ENCODE peak calls at places on chromosomes 7 and 10, in six cellular contexts. M is H9, H is neural progenitor cell, P is osteocyte, C is ascending aorta, E is WTC11. B is an unnamed sample.

GRCh38 chr10:102678842-102679289 is 34.6 kb downstream of the TRIM8 start:
- DNase-seq in M (peak), H (peak), P (peak), C (no peak), E (peak), B (peak)

GRCh38 chr7:99543081-99543671 is 8.7 kb downstream of the FAM200A start:
- DNase-seq in M (no peak), H (no peak), P (no peak), C (no peak), E (no peak), B (no peak)

GRCh38 chr10:88505265-88505664 is 77.9 kb downstream of the RNLS start:
- DNase-seq in M (no peak), H (no peak), P (no peak), C (no peak), E (no peak), B (no peak)

GRCh38 chr7:1558841-1559625 is 3.0 kb upstream of the TMEM184A start:
- DNase-seq in M (no peak), H (no peak), P (no peak), C (no peak), E (no peak), B (peak)

GRCh38 chr10:29969255-29970011 is 90.0 kb downstream of the JCAD start:
- DNase-seq in M (no peak), H (no peak), P (no peak), C (peak), E (no peak), B (no peak)

GRCh38 chr7:150326657-150327268 is 3.4 kb upstream of the ACTR3C start:
- DNase-seq in M (no peak), H (no peak), P (no peak), C (no peak), E (no peak), B (no peak)

GRCh38 chr10:3740157-3740871 is 44.7 kb downstream of the KLF6 start:
- DNase-seq in M (no peak), H (no peak), P (no peak), C (peak), E (no peak), B (no peak)

GRCh38 chr10:46787321-46787615 is 124.0 kb upstream of the PTPN20 start:
- DNase-seq in M (no peak), H (no peak), P (no peak), C (no peak), E (no peak), B (no peak)

GRCh38 chr7:111107576-111107975 is 16.6 kb downstream of the LRRN3 start:
- DNase-seq in M (no peak), H (no peak), P (no peak), C (no peak), E (no peak), B (no peak)

GRCh38 chr7:116524609-116525297 is at the start of gene CAV1:
- DNase-seq in M (peak), H (peak), P (peak), C (peak), E (peak), B (peak)

GRCh38 chr10:110717830-110718595 is 73.9 kb downstream of the RBM20 start:
- DNase-seq in M (no peak), H (no peak), P (no peak), C (peak), E (no peak), B (peak)

GRCh38 chr7:136275794-136276193 is 298.6 kb upstream of the MTPN start:
- DNase-seq in M (no peak), H (peak), P (no peak), C (no peak), E (no peak), B (no peak)

GRCh38 chr7:136677456-136678365 is 190.7 kb upstream of the CHRM2 start:
- DNase-seq in M (no peak), H (no peak), P (no peak), C (no peak), E (no peak), B (no peak)

GRCh38 chr7:1611708-1612241 is 41.9 kb upstream of the PSMG3 start:
- DNase-seq in M (no peak), H (no peak), P (peak), C (no peak), E (peak), B (no peak)

GRCh38 chr10:26215923-26216576 is 524 bp upstream of the GAD2 start:
- DNase-seq in M (peak), H (peak), P (no peak), C (no peak), E (peak), B (peak)

GRCh38 chr10:121661451-121661851 is 63.2 kb upstream of the FGFR2 start:
- DNase-seq in M (no peak), H (no peak), P (no peak), C (no peak), E (no peak), B (peak)

GRCh38 chr7:100603697-100604077 is 1.5 kb downstream of the PCOLCE start:
- DNase-seq in M (no peak), H (peak), P (no peak), C (no peak), E (no peak), B (no peak)

GRCh38 chr7:101932053-101932452 is 114.6 kb downstream of the CUX1 start:
- DNase-seq in M (no peak), H (no peak), P (no peak), C (no peak), E (no peak), B (no peak)

GRCh38 chr10:49139000-49139865 is 5.4 kb upstream of the FAM170B start:
- DNase-seq in M (no peak), H (no peak), P (peak), C (no peak), E (no peak), B (no peak)

GRCh38 chr10:102710604-102711003 is 3.6 kb downstream of the ARL3 start:
- DNase-seq in M (no peak), H (no peak), P (peak), C (no peak), E (no peak), B (no peak)

GRCh38 chr10:34437897-34438296 is 377.2 kb downstream of the PARD3 start:
- DNase-seq in M (no peak), H (no peak), P (no peak), C (no peak), E (no peak), B (no peak)

GRCh38 chr7:15041226-15041625 is 138.7 kb upstream of the DGKB start:
- DNase-seq in M (no peak), H (no peak), P (no peak), C (no peak), E (no peak), B (no peak)

GRCh38 chr10:132575320-132576201 is 38.0 kb downstream of the INPP5A start:
- DNase-seq in M (no peak), H (no peak), P (no peak), C (peak), E (no peak), B (no peak)

GRCh38 chr7:132991615-132992587 is 90.0 kb downstream of the CHCHD3 start:
- DNase-seq in M (no peak), H (peak), P (no peak), C (no peak), E (no peak), B (no peak)

GRCh38 chr10:73841526-73842285 is 30.3 kb upstream of the NDST2 start:
- DNase-seq in M (no peak), H (no peak), P (no peak), C (no peak), E (no peak), B (no peak)

GRCh38 chr7:70856889-70857511 is 274.9 kb upstream of the GALNT17 start:
- DNase-seq in M (peak), H (peak), P (peak), C (peak), E (peak), B (peak)

GRCh38 chr10:12958546-12959110 is 42.9 kb downstream of the CCDC3 start:
- DNase-seq in M (no peak), H (no peak), P (peak), C (no peak), E (no peak), B (no peak)

GRCh38 chr10:79137404-79137803 is 68.6 kb downstream of the ZMIZ1 start:
- DNase-seq in M (no peak), H (no peak), P (no peak), C (no peak), E (no peak), B (no peak)

GRCh38 chr10:119446441-119447277 is 95.9 kb downstream of the RGS10 start:
- DNase-seq in M (no peak), H (no peak), P (no peak), C (peak), E (no peak), B (peak)

GRCh38 chr7:77806425-77806824 is 7.9 kb downstream of the PHTF2 start:
- DNase-seq in M (no peak), H (no peak), P (no peak), C (no peak), E (no peak), B (no peak)

GRCh38 chr7:138295049-138295637 is 164.9 kb upstream of the TRIM24 start:
- DNase-seq in M (no peak), H (no peak), P (no peak), C (no peak), E (no peak), B (no peak)

GRCh38 chr10:131788386-131788785 is 112.4 kb upstream of the PPP2R2D start:
- DNase-seq in M (peak), H (no peak), P (peak), C (peak), E (peak), B (no peak)

GRCh38 chr10:44956176-44956575 is 3.4 kb upstream of the RASSF4 start:
- DNase-seq in M (peak), H (no peak), P (no peak), C (peak), E (no peak), B (no peak)

GRCh38 chr7:76108540-76109233 is 60.8 kb downstream of the MDH2 start:
- DNase-seq in M (no peak), H (no peak), P (peak), C (no peak), E (no peak), B (peak)

GRCh38 chr7:159107052-159107892 is 37.4 kb downstream of the VIPR2 start:
- DNase-seq in M (no peak), H (no peak), P (no peak), C (no peak), E (no peak), B (peak)

GRCh38 chr10:89165923-89166322 is 41.2 kb downstream of the CH25H start:
- DNase-seq in M (no peak), H (no peak), P (no peak), C (no peak), E (no peak), B (no peak)

GRCh38 chr7:17022915-17023314 is 141.1 kb upstream of the AGR3 start:
- DNase-seq in M (no peak), H (no peak), P (no peak), C (no peak), E (no peak), B (no peak)

GRCh38 chr10:118332948-118333710 is 9.0 kb downstream of the FAM204A start:
- DNase-seq in M (no peak), H (no peak), P (no peak), C (no peak), E (no peak), B (no peak)

GRCh38 chr10:91467114-91467513 is 57.0 kb downstream of the HECTD2 start:
- DNase-seq in M (no peak), H (no peak), P (no peak), C (no peak), E (no peak), B (peak)

GRCh38 chr10:91462423-91462822 is 52.3 kb downstream of the HECTD2 start:
- DNase-seq in M (no peak), H (no peak), P (no peak), C (no peak), E (no peak), B (no peak)

GRCh38 chr10:91465261-91465660 is 55.1 kb downstream of the HECTD2 start:
- DNase-seq in M (no peak), H (no peak), P (no peak), C (no peak), E (no peak), B (no peak)

GRCh38 chr10:91464500-91464899 is 54.4 kb downstream of the HECTD2 start:
- DNase-seq in M (no peak), H (no peak), P (no peak), C (no peak), E (no peak), B (no peak)
- TF ChIP-seq CTCF in M (no peak), H (no peak), P (no peak), C (no peak), E (no peak), B (no peak)

GRCh38 chr7:79646278-79646677 is 192.8 kb upstream of the MAGI2 start:
- DNase-seq in M (no peak), H (no peak), P (no peak), C (no peak), E (no peak), B (no peak)
- TF ChIP-seq CTCF in M (no peak), H (no peak), P (no peak), C (no peak), E (no peak), B (no peak)

GRCh38 chr7:118907911-118908527 is 683.5 kb downstream of the ANKRD7 start:
- DNase-seq in M (no peak), H (no peak), P (no peak), C (no peak), E (no peak), B (no peak)
- TF ChIP-seq CTCF in M (no peak), H (no peak), P (no peak), C (no peak), E (no peak), B (no peak)

GRCh38 chr7:115043605-115044004 is 121.7 kb downstream of the MDFIC start:
- DNase-seq in M (no peak), H (no peak), P (no peak), C (no peak), E (no peak), B (no peak)
- TF ChIP-seq CTCF in M (no peak), H (no peak), P (no peak), C (no peak), E (no peak), B (no peak)

GRCh38 chr7:108660465-108660864 is 90.8 kb downstream of the DNAJB9 start:
- DNase-seq in M (no peak), H (peak), P (no peak), C (no peak), E (no peak), B (no peak)
- TF ChIP-seq CTCF in M (peak), H (peak), P (peak), C (no peak), E (no peak), B (peak)

DNA sequence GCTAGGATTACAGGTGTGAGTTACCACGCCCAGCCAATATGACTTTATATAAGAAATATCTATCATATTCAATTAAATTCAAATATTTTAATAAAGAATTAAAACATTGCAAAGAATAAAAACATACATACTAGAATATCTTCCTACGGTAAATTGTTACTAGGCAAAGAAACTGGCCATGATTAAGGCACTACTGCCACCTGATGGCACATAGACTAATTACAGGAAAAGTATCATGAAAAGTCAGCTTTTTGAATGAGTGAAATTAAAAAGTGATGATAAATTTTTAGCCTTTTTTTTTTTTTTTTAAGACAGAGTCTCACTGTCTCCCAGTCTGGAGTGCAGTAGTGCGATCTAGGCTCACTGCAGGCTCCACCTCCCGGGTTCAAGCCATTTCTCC is 30.9 kb downstream of the MRPS33 start:
- DNase-seq in M (no peak), H (peak), P (no peak), C (no peak), E (no peak), B (no peak)
- TF ChIP-seq CTCF in M (peak), H (peak), P (peak), C (no peak), E (peak), B (peak)

DNA sequence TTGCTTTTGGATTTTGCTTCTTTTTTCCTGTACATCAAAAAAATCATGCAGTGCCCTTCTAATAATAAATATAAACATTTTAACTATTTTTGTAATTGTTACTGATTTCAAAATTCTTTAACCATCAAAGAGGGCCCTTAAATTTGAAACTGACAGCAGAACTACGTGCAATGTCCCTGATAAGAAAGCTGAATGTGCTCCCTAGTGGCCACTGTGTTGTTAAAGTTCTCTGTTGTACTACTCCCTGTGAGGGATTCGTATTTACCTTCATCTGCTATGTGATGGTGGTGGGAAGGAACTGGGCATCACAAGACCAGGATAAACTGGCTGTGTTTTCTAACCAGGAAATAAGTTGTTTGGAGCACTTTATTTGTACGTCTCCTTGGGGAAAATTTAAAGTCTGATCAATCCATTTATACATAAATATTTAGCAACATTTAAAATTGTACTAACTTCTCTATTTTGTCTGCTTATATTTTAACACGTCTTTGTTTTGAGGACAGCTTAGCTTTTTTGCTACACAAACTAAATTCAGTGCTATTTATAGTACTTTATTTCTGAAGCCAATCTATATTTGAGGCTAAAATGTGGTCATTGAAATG is 322.4 kb downstream of the HGF start:
- DNase-seq in M (no peak), H (peak), P (no peak), C (no peak), E (no peak), B (no peak)
- TF ChIP-seq CTCF in M (peak), H (peak), P (peak), C (no peak), E (peak), B (peak)

DNA sequence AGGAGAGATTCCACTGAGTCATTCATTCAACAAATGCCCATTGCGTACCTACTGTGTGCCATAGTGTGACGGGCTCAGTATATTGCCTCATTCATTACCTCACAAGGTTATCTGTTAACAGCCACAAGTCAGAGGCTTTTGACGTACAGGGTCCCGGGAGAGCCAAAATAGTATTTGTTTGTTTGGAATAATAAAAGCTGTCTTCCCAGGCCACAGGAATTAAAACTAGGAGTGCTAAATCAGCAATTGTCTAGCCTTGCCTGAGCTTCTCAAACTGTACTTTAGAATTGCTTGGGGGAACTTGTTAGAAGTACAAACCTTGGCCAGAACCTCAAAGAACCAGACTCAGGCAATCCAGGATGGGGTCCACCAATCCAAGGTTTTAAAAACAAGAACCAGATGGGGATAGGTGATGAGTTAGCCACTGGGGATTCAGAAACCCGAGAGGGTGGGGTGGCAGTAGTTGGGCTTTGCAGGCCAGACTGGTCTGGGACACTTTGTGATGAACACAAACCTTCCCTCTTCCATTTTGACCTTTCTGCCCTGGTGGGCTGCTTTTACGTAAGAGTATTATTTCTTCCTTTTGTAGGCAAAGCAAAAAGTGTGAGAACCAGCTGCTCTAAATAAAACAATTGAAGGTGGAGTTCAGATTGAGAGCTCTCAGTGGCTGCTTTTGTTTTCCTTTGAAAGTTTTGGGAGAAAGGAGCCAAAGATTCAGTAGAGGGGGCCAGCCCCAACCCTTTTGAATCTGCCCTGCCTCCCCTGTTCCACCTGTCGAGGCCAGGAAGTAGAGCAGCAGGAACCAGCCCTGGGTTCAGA is 113.0 kb upstream of the ANLN start:
- DNase-seq in M (no peak), H (no peak), P (peak), C (no peak), E (no peak), B (no peak)
- TF ChIP-seq CTCF in M (no peak), H (no peak), P (no peak), C (no peak), E (no peak), B (no peak)

DNA sequence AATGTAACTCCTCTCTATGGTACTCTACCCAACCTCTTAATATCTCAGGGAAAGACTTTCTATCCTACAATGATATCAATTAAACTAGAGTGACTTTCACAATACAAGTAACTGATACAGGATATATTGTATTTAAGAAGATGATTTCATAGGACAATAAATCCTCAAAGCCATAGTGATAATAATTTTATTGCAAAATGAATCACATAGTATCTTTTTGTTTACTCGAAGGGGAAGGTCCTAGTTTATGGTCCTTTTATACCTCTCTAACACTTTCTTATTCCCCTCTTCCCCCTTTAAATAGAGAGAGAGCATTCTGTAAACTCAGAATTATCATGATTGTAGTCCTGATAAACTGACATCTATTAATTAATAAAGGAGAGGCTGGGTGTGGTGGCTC is 56.4 kb downstream of the TMEM106B start:
- DNase-seq in M (no peak), H (no peak), P (no peak), C (no peak), E (no peak), B (no peak)
- TF ChIP-seq CTCF in M (no peak), H (no peak), P (no peak), C (no peak), E (no peak), B (no peak)

GRCh38 chr10:14555806-14556205 is 218.9 kb downstream of the FAM107B start:
- DNase-seq in M (peak), H (peak), P (no peak), C (no peak), E (no peak), B (no peak)

GRCh38 chr10:14554843-14555205 is 219.9 kb downstream of the FAM107B start:
- DNase-seq in M (no peak), H (no peak), P (no peak), C (no peak), E (no peak), B (no peak)

GRCh38 chr10:14557573-14557972 is 217.1 kb downstream of the FAM107B start:
- DNase-seq in M (no peak), H (no peak), P (no peak), C (no peak), E (no peak), B (no peak)

GRCh38 chr10:14558025-14558424 is 216.7 kb downstream of the FAM107B start:
- DNase-seq in M (no peak), H (no peak), P (no peak), C (no peak), E (no peak), B (no peak)

GRCh38 chr10:14556285-14556956 is 218.3 kb downstream of the FAM107B start:
- DNase-seq in M (peak), H (peak), P (no peak), C (no peak), E (peak), B (no peak)
- TF ChIP-seq CTCF in M (peak), H (peak), P (no peak), C (no peak), E (no peak), B (no peak)